ENCODE peak calls at places on chromosomes 4 and X, in eight cellular contexts. Z, N, W, B, V, R, G and T are unnamed samples.

GRCh38 chrX:135737361-135738071 is 24.1 kb downstream of the CT45A1 start:
- DNase-seq in Z (no peak), N (peak), W (peak), B (peak), V (peak), R (peak), G (no peak), T (no peak)

GRCh38 chr4:153082322-153083301 is 121.6 kb upstream of the TRIM2 start:
- DNase-seq in Z (no peak), N (no peak), W (no peak), B (no peak), V (no peak), R (no peak), G (no peak), T (no peak)

GRCh38 chrX:126456136-126456535 is 96.5 kb downstream of the DCAF12L1 start:
- DNase-seq in Z (no peak), N (no peak), W (no peak), B (no peak), V (no peak), R (no peak), G (no peak), T (no peak)

GRCh38 chr4:94758141-94758699 is 465 bp downstream of the BMPR1B start:
- DNase-seq in Z (peak), N (no peak), W (peak), B (no peak), V (no peak), R (no peak), G (peak), T (peak)

GRCh38 chrX:118199997-118200396 is 83.4 kb upstream of the KLHL13 start:
- DNase-seq in Z (no peak), N (no peak), W (no peak), B (no peak), V (no peak), R (no peak), G (no peak), T (no peak)

GRCh38 chr4:163710158-163710557 is 215.7 kb downstream of the TMA16 start:
- DNase-seq in Z (no peak), N (no peak), W (no peak), B (no peak), V (no peak), R (no peak), G (no peak), T (no peak)

GRCh38 chrX:120223374-120223773 is 27.2 kb upstream of the ZBTB33 start:
- DNase-seq in Z (peak), N (no peak), W (no peak), B (no peak), V (no peak), R (no peak), G (no peak), T (no peak)

GRCh38 chr4:71380721-71381120 is 41.9 kb downstream of the SLC4A4 start:
- DNase-seq in Z (no peak), N (peak), W (peak), B (peak), V (no peak), R (no peak), G (no peak), T (no peak)

GRCh38 chr4:71270901-71271300 is 67.9 kb upstream of the SLC4A4 start:
- DNase-seq in Z (no peak), N (peak), W (peak), B (peak), V (peak), R (no peak), G (no peak), T (no peak)

GRCh38 chrX:18674788-18675735 is 3.2 kb upstream of the RS1 start:
- DNase-seq in Z (peak), N (peak), W (peak), B (peak), V (peak), R (peak), G (peak), T (peak)

GRCh38 chr4:10962246-10962645 is 277.7 kb upstream of the CLNK start:
- DNase-seq in Z (no peak), N (no peak), W (no peak), B (no peak), V (no peak), R (no peak), G (no peak), T (no peak)

GRCh38 chr4:27861802-27862201 is 1001.2 kb downstream of the STIM2 start:
- DNase-seq in Z (no peak), N (peak), W (peak), B (peak), V (no peak), R (peak), G (no peak), T (no peak)

GRCh38 chr4:5448286-5448685 is 260.1 kb downstream of the EVC2 start:
- DNase-seq in Z (no peak), N (no peak), W (no peak), B (no peak), V (no peak), R (no peak), G (no peak), T (peak)

GRCh38 chr4:55635760-55636621 is at the start of gene NMU:
- DNase-seq in Z (peak), N (peak), W (peak), B (no peak), V (no peak), R (peak), G (no peak), T (peak)

GRCh38 chr4:74104145-74104544 is 5.2 kb upstream of the CXCL2 start:
- DNase-seq in Z (no peak), N (no peak), W (peak), B (no peak), V (no peak), R (no peak), G (no peak), T (no peak)

GRCh38 chrX:54640721-54641120 is 110.7 kb downstream of the GNL3L start:
- DNase-seq in Z (no peak), N (peak), W (no peak), B (no peak), V (peak), R (no peak), G (no peak), T (no peak)

GRCh38 chr4:8773124-8773931 is 98.3 kb downstream of the HMX1 start:
- DNase-seq in Z (peak), N (no peak), W (no peak), B (no peak), V (no peak), R (no peak), G (peak), T (no peak)

GRCh38 chrX:46626566-46626965 is 53.0 kb downstream of the CHST7 start:
- DNase-seq in Z (no peak), N (no peak), W (peak), B (no peak), V (peak), R (no peak), G (no peak), T (no peak)

GRCh38 chr4:153643406-153644016 is 40.6 kb upstream of the TLR2 start:
- DNase-seq in Z (no peak), N (peak), W (peak), B (peak), V (peak), R (peak), G (no peak), T (no peak)

GRCh38 chrX:19670854-19671620 is 155.7 kb upstream of the MAP3K15 start:
- DNase-seq in Z (no peak), N (peak), W (peak), B (peak), V (no peak), R (no peak), G (peak), T (no peak)

GRCh38 chr4:38784141-38784540 is 1.4 kb upstream of the TLR10 start:
- DNase-seq in Z (no peak), N (no peak), W (no peak), B (no peak), V (no peak), R (no peak), G (no peak), T (no peak)

GRCh38 chr4:38782452-38783108 is at the start of gene TLR10:
- DNase-seq in Z (no peak), N (peak), W (peak), B (peak), V (peak), R (peak), G (no peak), T (no peak)

GRCh38 chr4:38785041-38785790 is 2.4 kb upstream of the TLR10 start:
- DNase-seq in Z (no peak), N (no peak), W (no peak), B (no peak), V (no peak), R (no peak), G (no peak), T (no peak)

GRCh38 chr4:38781854-38782261 is 932 bp downstream of the TLR10 start:
- DNase-seq in Z (no peak), N (no peak), W (no peak), B (no peak), V (peak), R (no peak), G (no peak), T (no peak)

GRCh38 chr4:38783109-38783460 is 295 bp upstream of the TLR10 start:
- DNase-seq in Z (no peak), N (no peak), W (no peak), B (no peak), V (no peak), R (no peak), G (no peak), T (no peak)
- TF ChIP-seq CTCF in Z (no peak), N (no peak), W (no peak), B (no peak), V (peak), R (no peak), G (no peak), T (peak)

DNA sequence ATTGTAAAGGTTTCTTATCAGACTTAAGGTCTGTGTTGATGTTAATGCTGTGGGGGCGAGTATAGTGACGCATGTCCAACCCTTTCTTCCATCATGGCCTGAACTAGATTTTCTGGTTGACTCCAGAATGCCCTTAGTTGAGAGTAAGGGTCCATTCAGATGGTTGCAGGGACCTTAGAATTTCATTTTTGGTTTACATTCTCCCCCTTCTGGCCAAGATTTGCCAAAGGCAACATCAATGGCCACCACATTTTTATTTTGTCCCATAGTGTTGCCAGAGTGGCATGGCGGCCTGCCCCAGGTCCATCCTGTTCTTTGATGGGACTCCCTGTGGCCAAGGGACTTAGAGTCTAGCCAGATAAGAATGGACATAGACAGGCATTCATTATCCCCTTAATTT is 368.5 kb downstream of the GPM6A start:
- DNase-seq in Z (no peak), N (no peak), W (no peak), B (no peak), V (peak), R (no peak), G (no peak), T (no peak)
- TF ChIP-seq CTCF in Z (no peak), N (peak), W (no peak), B (peak), V (peak), R (no peak), G (no peak), T (no peak)

DNA sequence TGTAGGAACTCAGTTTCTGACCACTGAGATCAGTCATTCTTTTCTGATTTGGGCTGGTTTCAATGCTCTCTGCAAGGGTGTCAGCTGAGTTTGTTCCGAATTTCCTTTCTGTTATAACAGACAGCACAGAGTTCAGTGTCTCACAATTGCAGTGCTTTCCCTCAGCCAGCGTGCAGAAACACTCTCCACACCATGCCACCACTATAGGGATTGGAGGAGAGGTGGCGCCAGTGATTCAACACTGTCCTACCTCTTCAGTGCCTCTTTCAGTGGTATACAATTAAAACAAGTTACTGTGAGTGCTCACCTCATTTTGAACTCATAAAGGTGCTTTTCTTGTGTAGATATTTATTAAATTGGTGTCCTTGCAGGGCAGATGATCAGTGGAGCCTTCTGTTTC is 413.2 kb upstream of the CXorf51B start:
- DNase-seq in Z (no peak), N (no peak), W (no peak), B (no peak), V (no peak), R (peak), G (no peak), T (no peak)
- TF ChIP-seq CTCF in Z (no peak), N (no peak), W (no peak), B (no peak), V (no peak), R (peak), G (no peak), T (no peak)

GRCh38 chr4:38210396-38211114 is 250.4 kb downstream of the PTTG2 start:
- DNase-seq in Z (no peak), N (no peak), W (peak), B (no peak), V (no peak), R (no peak), G (no peak), T (no peak)

GRCh38 chr4:38203609-38204008 is 243.4 kb downstream of the PTTG2 start:
- DNase-seq in Z (no peak), N (no peak), W (no peak), B (no peak), V (no peak), R (no peak), G (no peak), T (no peak)

GRCh38 chr4:38204317-38205060 is 244.3 kb downstream of the PTTG2 start:
- DNase-seq in Z (no peak), N (no peak), W (no peak), B (no peak), V (no peak), R (no peak), G (no peak), T (no peak)

GRCh38 chr4:38209654-38210053 is 249.5 kb downstream of the PTTG2 start:
- DNase-seq in Z (no peak), N (no peak), W (no peak), B (no peak), V (no peak), R (no peak), G (no peak), T (no peak)

GRCh38 chr4:38207110-38207457 is 246.9 kb downstream of the PTTG2 start:
- DNase-seq in Z (no peak), N (no peak), W (no peak), B (no peak), V (no peak), R (no peak), G (no peak), T (no peak)
- TF ChIP-seq CTCF in Z (no peak), N (no peak), W (no peak), B (no peak), V (no peak), R (no peak), G (no peak), T (no peak)

DNA sequence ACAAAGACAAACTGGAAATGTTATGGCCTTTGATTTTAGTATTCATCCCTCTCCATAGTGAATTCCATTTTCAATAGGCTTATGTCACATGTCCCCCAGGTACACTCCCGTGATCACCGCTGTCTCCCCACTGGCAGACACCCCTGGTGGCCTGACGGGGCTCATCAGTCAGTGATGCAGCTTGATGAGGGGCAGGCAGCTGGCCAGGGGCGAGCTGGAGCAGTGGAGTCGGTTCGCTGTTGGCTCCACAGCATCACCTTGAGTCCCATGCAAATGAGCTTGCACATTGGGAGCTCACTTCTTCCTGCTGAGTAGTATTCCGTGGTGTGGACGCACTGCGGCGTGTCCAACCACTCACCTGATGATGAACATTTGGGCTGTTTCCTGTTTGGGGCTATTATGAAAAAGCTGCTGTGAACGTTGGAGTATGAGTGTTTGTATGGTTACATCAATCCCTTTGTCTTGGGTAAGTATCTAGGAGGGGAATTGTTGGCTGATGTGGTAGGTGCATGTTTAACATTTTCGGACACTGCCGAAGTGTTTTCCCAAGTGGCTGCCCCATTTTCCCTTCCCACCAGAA is 5.2 kb downstream of the TREX2 start:
- DNase-seq in Z (no peak), N (no peak), W (no peak), B (no peak), V (no peak), R (no peak), G (peak), T (no peak)
- TF ChIP-seq CTCF in Z (no peak), N (no peak), W (no peak), B (no peak), V (no peak), R (no peak), G (no peak), T (no peak)

GRCh38 chrX:68842781-68843581 is 14.2 kb downstream of the EFNB1 start:
- DNase-seq in Z (no peak), N (peak), W (peak), B (peak), V (no peak), R (no peak), G (no peak), T (no peak)
- TF ChIP-seq CTCF in Z (no peak), N (no peak), W (no peak), B (no peak), V (no peak), R (no peak), G (no peak), T (no peak)

GRCh38 chr4:48340276-48340904 is 939 bp upstream of the SLAIN2 start:
- DNase-seq in Z (no peak), N (peak), W (peak), B (peak), V (peak), R (no peak), G (no peak), T (no peak)

GRCh38 chr4:48339642-48340041 is 1.7 kb upstream of the SLAIN2 start:
- DNase-seq in Z (no peak), N (no peak), W (no peak), B (no peak), V (no peak), R (no peak), G (no peak), T (no peak)

GRCh38 chr4:48341776-48342558 is 638 bp downstream of the SLAIN2 start:
- DNase-seq in Z (peak), N (no peak), W (peak), B (peak), V (peak), R (peak), G (peak), T (peak)

GRCh38 chr4:48342559-48342878 is 1.2 kb downstream of the SLAIN2 start:
- DNase-seq in Z (no peak), N (no peak), W (no peak), B (no peak), V (peak), R (peak), G (no peak), T (no peak)

GRCh38 chr4:48340905-48341775 is at the start of gene SLAIN2:
- DNase-seq in Z (peak), N (peak), W (peak), B (peak), V (peak), R (peak), G (peak), T (peak)
- TF ChIP-seq CTCF in Z (peak), N (peak), W (peak), B (peak), V (no peak), R (peak), G (peak), T (peak)